ENCODE peak calls at places on chromosome 4, in eight cellular contexts. B is mesenchymal stem cell; D is left ventricle myocardium superior; C is Panc1; X is NCI-H1105; Q is iPS-NIHi11; I is activated CD4-positive, CD25-positive, alpha-beta regulatory T cell; F is stimulated activated CD4-positive, alpha-beta T cell treated with anti-CD3 and anti-CD28 coated beads, Interleukin-12 subunit alpha, Interleukin-12 subunit beta, amount 100 ng/mL, for 4 hours. P is an unnamed sample.
A peak's percentile ranks its signal among the peaks of the same experiment; 100 is the strongest.

GRCh38 chr4:177070533-177070932 is 239.1 kb upstream of the NEIL3 start:
- DNase-seq in B (no peak), D (no peak), C (no peak), X (no peak), Q (no peak), I (no peak), F (no peak), P (no peak)

GRCh38 chr4:112321768-112322684 is 24.9 kb downstream of the ALPK1 start:
- DNase-seq in B (peak; percentile 64), D (peak; percentile 64), C (peak; percentile 38), X (peak; percentile 12), Q (peak; percentile 57), I (peak; percentile 59), F (peak; percentile 74), P (peak; percentile 79)

GRCh38 chr4:110049951-110050925 is 137.6 kb downstream of the EGF start:
- DNase-seq in B (peak; percentile 59), D (no peak), C (peak; percentile 25), X (peak; percentile 2), Q (peak; percentile 62), I (peak; percentile 3), F (peak; percentile 32), P (peak; percentile 35)

GRCh38 chr4:99591757-99592156 is 17.1 kb downstream of the MTTP start:
- DNase-seq in B (no peak), D (no peak), C (no peak), X (no peak), Q (no peak), I (no peak), F (no peak), P (no peak)

GRCh38 chr4:57119054-57119651 is 9.0 kb upstream of the IGFBP7 start:
- DNase-seq in B (peak; percentile 92), D (peak; percentile 56), C (no peak), X (no peak), Q (no peak), I (no peak), F (no peak), P (no peak)

GRCh38 chr4:174189392-174190029 is 94.0 kb downstream of the FBXO8 start:
- DNase-seq in B (peak; percentile 51), D (no peak), C (no peak), X (no peak), Q (no peak), I (no peak), F (no peak), P (no peak)

GRCh38 chr4:174365018-174365587 is 81.4 kb downstream of the CEP44 start:
- DNase-seq in B (peak; percentile 58), D (no peak), C (no peak), X (no peak), Q (peak; percentile 30), I (no peak), F (no peak), P (no peak)

GRCh38 chr4:81038636-81039350 is 8.3 kb downstream of the BMP3 start:
- DNase-seq in B (no peak), D (no peak), C (no peak), X (no peak), Q (no peak), I (no peak), F (no peak), P (no peak)

GRCh38 chr4:8060632-8061031 is 98.0 kb downstream of the ABLIM2 start:
- DNase-seq in B (no peak), D (no peak), C (no peak), X (no peak), Q (no peak), I (no peak), F (no peak), P (no peak)

GRCh38 chr4:78545275-78546246 is 6.0 kb upstream of the ANXA3 start:
- DNase-seq in B (no peak), D (peak; percentile 36), C (no peak), X (no peak), Q (no peak), I (no peak), F (no peak), P (no peak)

GRCh38 chr4:167000141-167000852 is 234.0 kb downstream of the SPOCK3 start:
- DNase-seq in B (no peak), D (no peak), C (peak; percentile 43), X (no peak), Q (no peak), I (no peak), F (no peak), P (no peak)

GRCh38 chr4:7206856-7207567 is 14.7 kb downstream of the SORCS2 start:
- DNase-seq in B (peak; percentile 84), D (peak; percentile 93), C (no peak), X (no peak), Q (peak; percentile 84), I (no peak), F (no peak), P (no peak)

GRCh38 chr4:8840816-8841455 is 30.7 kb downstream of the HMX1 start:
- DNase-seq in B (no peak), D (no peak), C (no peak), X (no peak), Q (no peak), I (no peak), F (no peak), P (no peak)

GRCh38 chr4:90293320-90293719 is 166.1 kb downstream of the CCSER1 start:
- DNase-seq in B (peak; percentile 5), D (no peak), C (no peak), X (no peak), Q (no peak), I (no peak), F (no peak), P (no peak)

GRCh38 chr4:6362896-6363295 is 93.2 kb downstream of the WFS1 start:
- DNase-seq in B (peak; percentile 15), D (peak; percentile 51), C (no peak), X (no peak), Q (peak; percentile 85), I (no peak), F (peak; percentile 7), P (no peak)

GRCh38 chr4:189376901-189377300 is 563.8 kb upstream of the FRG1 start:
- DNase-seq in B (no peak), D (no peak), C (no peak), X (no peak), Q (no peak), I (no peak), F (no peak), P (no peak)

GRCh38 chr4:113586072-113586471 is 175.5 kb downstream of the CAMK2D start:
- DNase-seq in B (no peak), D (no peak), C (no peak), X (no peak), Q (no peak), I (no peak), F (no peak), P (no peak)

GRCh38 chr4:72468904-72469502 is 100.0 kb downstream of the ADAMTS3 start:
- DNase-seq in B (peak; percentile 28), D (no peak), C (no peak), X (no peak), Q (peak; percentile 6), I (no peak), F (no peak), P (no peak)

GRCh38 chr4:113540859-113541258 is 220.7 kb downstream of the CAMK2D start:
- DNase-seq in B (peak; percentile 52), D (no peak), C (peak; percentile 28), X (no peak), Q (no peak), I (no peak), F (peak; percentile 24), P (no peak)

GRCh38 chr4:99202536-99202935 is 16.5 kb downstream of the ADH6 start:
- DNase-seq in B (peak; percentile 8), D (no peak), C (no peak), X (no peak), Q (no peak), I (no peak), F (no peak), P (no peak)

GRCh38 chr4:151004222-151004621 is 10.9 kb downstream of the LRBA start:
- DNase-seq in B (peak; percentile 46), D (no peak), C (peak; percentile 35), X (no peak), Q (no peak), I (no peak), F (no peak), P (no peak)

GRCh38 chr4:184056877-184057276 is 151.8 kb downstream of the STOX2 start:
- DNase-seq in B (no peak), D (no peak), C (no peak), X (no peak), Q (no peak), I (no peak), F (no peak), P (no peak)

GRCh38 chr4:111434581-111434980 is 710.7 kb upstream of the FAM241A start:
- DNase-seq in B (no peak), D (no peak), C (no peak), X (no peak), Q (no peak), I (no peak), F (no peak), P (no peak)

GRCh38 chr4:144721994-144722393 is 76.0 kb downstream of the HHIP start:
- DNase-seq in B (no peak), D (no peak), C (no peak), X (no peak), Q (no peak), I (no peak), F (no peak), P (no peak)

GRCh38 chr4:86918539-86919072 is 16.2 kb upstream of the AFF1 start:
- DNase-seq in B (peak; percentile 88), D (no peak), C (no peak), X (no peak), Q (no peak), I (no peak), F (no peak), P (no peak)

GRCh38 chr4:74109116-74109791 is 10.3 kb upstream of the CXCL2 start:
- DNase-seq in B (peak; percentile 95), D (peak; percentile 40), C (peak; percentile 86), X (no peak), Q (peak; percentile 67), I (no peak), F (no peak), P (no peak)

GRCh38 chr4:100988876-100989275 is 358.4 kb downstream of the PPP3CA start:
- DNase-seq in B (no peak), D (no peak), C (no peak), X (no peak), Q (no peak), I (no peak), F (no peak), P (no peak)

GRCh38 chr4:148214529-148215166 is 227.6 kb downstream of the NR3C2 start:
- DNase-seq in B (no peak), D (peak; percentile 69), C (no peak), X (no peak), Q (no peak), I (no peak), F (no peak), P (no peak)

GRCh38 chr4:174259580-174259979 is 23.9 kb downstream of the FBXO8 start:
- DNase-seq in B (no peak), D (no peak), C (no peak), X (no peak), Q (no peak), I (no peak), F (no peak), P (no peak)

GRCh38 chr4:4662230-4662629 is 120.4 kb upstream of the STX18 start:
- DNase-seq in B (no peak), D (no peak), C (no peak), X (no peak), Q (no peak), I (no peak), F (no peak), P (no peak)